ENCODE peak calls at places on chromosomes 2 and 18, in nine cellular contexts. One of them, this sample, is unnamed.

GRCh38 chr2:239249048-239249447 is 151.8 kb downstream of the HDAC4 start:
- DNase-seq in lower leg skin: no peak
- DNase-seq in endothelial cell of umbilical vein: no peak
- DNase-seq in ovary: no peak
- DNase-seq in stomach: no peak
- DNase-seq in K562: no peak
- DNase-seq in esophagus squamous epithelium: no peak
- DNase-seq in sigmoid colon: peak; percentile 66
- DNase-seq in GM12892: no peak
- DNase-seq in this sample: no peak

GRCh38 chr2:40721595-40721994 is 269.7 kb upstream of the SLC8A1 start:
- DNase-seq in lower leg skin: no peak
- DNase-seq in endothelial cell of umbilical vein: no peak
- DNase-seq in ovary: no peak
- DNase-seq in stomach: no peak
- DNase-seq in K562: no peak
- DNase-seq in esophagus squamous epithelium: no peak
- DNase-seq in sigmoid colon: no peak
- DNase-seq in GM12892: no peak
- DNase-seq in this sample: no peak

GRCh38 chr2:162706770-162707169 is 131.8 kb downstream of the KCNH7 start:
- DNase-seq in lower leg skin: no peak
- DNase-seq in endothelial cell of umbilical vein: no peak
- DNase-seq in ovary: no peak
- DNase-seq in stomach: no peak
- DNase-seq in K562: no peak
- DNase-seq in esophagus squamous epithelium: no peak
- DNase-seq in sigmoid colon: no peak
- DNase-seq in GM12892: no peak
- DNase-seq in this sample: no peak

GRCh38 chr2:135798275-135798705 is 38.7 kb downstream of the LCT start:
- DNase-seq in lower leg skin: no peak
- DNase-seq in endothelial cell of umbilical vein: no peak
- DNase-seq in ovary: no peak
- DNase-seq in stomach: no peak
- DNase-seq in K562: no peak
- DNase-seq in esophagus squamous epithelium: no peak
- DNase-seq in sigmoid colon: no peak
- DNase-seq in GM12892: no peak
- DNase-seq in this sample: no peak

GRCh38 chr18:28952339-28952738 is 775.4 kb upstream of the CDH2 start:
- DNase-seq in lower leg skin: no peak
- DNase-seq in endothelial cell of umbilical vein: no peak
- DNase-seq in ovary: no peak
- DNase-seq in stomach: no peak
- DNase-seq in K562: no peak
- DNase-seq in esophagus squamous epithelium: no peak
- DNase-seq in sigmoid colon: no peak
- DNase-seq in GM12892: no peak
- DNase-seq in this sample: no peak

GRCh38 chr2:95309599-95309998 is 12.5 kb downstream of the KCNIP3 start:
- DNase-seq in lower leg skin: no peak
- DNase-seq in endothelial cell of umbilical vein: no peak
- DNase-seq in ovary: no peak
- DNase-seq in stomach: no peak
- DNase-seq in K562: no peak
- DNase-seq in esophagus squamous epithelium: no peak
- DNase-seq in sigmoid colon: no peak
- DNase-seq in GM12892: no peak
- DNase-seq in this sample: no peak

GRCh38 chr2:35783723-35784122 is 571.9 kb upstream of the CRIM1 start:
- DNase-seq in lower leg skin: no peak
- DNase-seq in endothelial cell of umbilical vein: no peak
- DNase-seq in ovary: no peak
- DNase-seq in stomach: no peak
- DNase-seq in K562: no peak
- DNase-seq in esophagus squamous epithelium: no peak
- DNase-seq in sigmoid colon: no peak
- DNase-seq in GM12892: no peak
- DNase-seq in this sample: peak; percentile 12

GRCh38 chr2:7673843-7674242 is 756.6 kb downstream of the RNF144A start:
- DNase-seq in lower leg skin: no peak
- DNase-seq in endothelial cell of umbilical vein: no peak
- DNase-seq in ovary: no peak
- DNase-seq in stomach: no peak
- DNase-seq in K562: no peak
- DNase-seq in esophagus squamous epithelium: no peak
- DNase-seq in sigmoid colon: no peak
- DNase-seq in GM12892: no peak
- DNase-seq in this sample: no peak

GRCh38 chr18:3626927-3627240 is 176.9 kb downstream of the TGIF1 start:
- DNase-seq in lower leg skin: no peak
- DNase-seq in endothelial cell of umbilical vein: no peak
- DNase-seq in ovary: no peak
- DNase-seq in stomach: no peak
- DNase-seq in K562: no peak
- DNase-seq in esophagus squamous epithelium: no peak
- DNase-seq in sigmoid colon: no peak
- DNase-seq in GM12892: no peak
- DNase-seq in this sample: no peak

GRCh38 chr18:3624546-3624817 is 174.5 kb downstream of the TGIF1 start:
- DNase-seq in lower leg skin: no peak
- DNase-seq in endothelial cell of umbilical vein: no peak
- DNase-seq in ovary: no peak
- DNase-seq in stomach: no peak
- DNase-seq in K562: no peak
- DNase-seq in esophagus squamous epithelium: no peak
- DNase-seq in sigmoid colon: no peak
- DNase-seq in GM12892: no peak
- DNase-seq in this sample: no peak

GRCh38 chr18:3624818-3625716 is 175.1 kb downstream of the TGIF1 start:
- DNase-seq in lower leg skin: no peak
- DNase-seq in endothelial cell of umbilical vein: peak; percentile 81
- DNase-seq in ovary: no peak
- DNase-seq in stomach: peak; percentile 43
- DNase-seq in K562: peak; percentile 75
- DNase-seq in esophagus squamous epithelium: no peak
- DNase-seq in sigmoid colon: peak; percentile 72
- DNase-seq in GM12892: no peak
- DNase-seq in this sample: no peak

GRCh38 chr18:3625717-3626091 is 175.7 kb downstream of the TGIF1 start:
- DNase-seq in lower leg skin: no peak
- DNase-seq in endothelial cell of umbilical vein: peak; percentile 40
- DNase-seq in ovary: no peak
- DNase-seq in stomach: no peak
- DNase-seq in K562: no peak
- DNase-seq in esophagus squamous epithelium: no peak
- DNase-seq in sigmoid colon: no peak
- DNase-seq in GM12892: no peak
- DNase-seq in this sample: no peak

GRCh38 chr18:3623769-3624545 is 174.0 kb downstream of the TGIF1 start:
- DNase-seq in lower leg skin: peak; percentile 72
- DNase-seq in endothelial cell of umbilical vein: peak; percentile 84
- DNase-seq in ovary: peak; percentile 67
- DNase-seq in stomach: peak; percentile 73
- DNase-seq in K562: peak; percentile 84
- DNase-seq in esophagus squamous epithelium: no peak
- DNase-seq in sigmoid colon: peak; percentile 86
- DNase-seq in GM12892: no peak
- DNase-seq in this sample: peak; percentile 53
- TF ChIP-seq POLR2A in lower leg skin: no peak
- TF ChIP-seq POLR2A in endothelial cell of umbilical vein: peak; percentile 50
- TF ChIP-seq POLR2A in ovary: no peak
- TF ChIP-seq POLR2A in stomach: no peak
- TF ChIP-seq POLR2A in K562: peak; percentile 92
- TF ChIP-seq POLR2A in esophagus squamous epithelium: peak; percentile 33
- TF ChIP-seq POLR2A in sigmoid colon: no peak
- TF ChIP-seq POLR2A in GM12892: no peak
- TF ChIP-seq POLR2A in this sample: peak; percentile 59

DNA sequence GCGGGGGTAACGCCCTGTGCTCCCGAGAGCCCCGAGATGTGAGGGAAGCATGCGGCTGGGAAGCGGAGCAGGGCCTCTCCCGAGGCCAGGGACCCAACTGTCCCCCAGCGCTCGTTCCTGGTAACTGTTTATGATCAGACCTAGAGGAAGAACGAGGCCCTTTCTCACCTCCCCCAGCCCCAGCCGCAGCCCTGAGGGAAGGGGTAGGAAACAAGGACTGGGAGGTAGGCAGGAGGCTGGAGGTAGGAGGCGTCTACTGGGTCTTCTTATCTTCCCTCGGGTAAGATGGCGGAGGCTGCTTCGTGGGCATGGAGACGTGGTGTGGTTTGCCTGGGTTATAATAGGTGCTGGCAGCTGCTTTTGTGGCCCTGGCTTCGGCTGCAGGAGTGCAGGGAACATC is 335.8 kb downstream of the ZNF521 start:
- DNase-seq in lower leg skin: no peak
- DNase-seq in endothelial cell of umbilical vein: no peak
- DNase-seq in ovary: no peak
- DNase-seq in stomach: no peak
- DNase-seq in K562: no peak
- DNase-seq in esophagus squamous epithelium: no peak
- DNase-seq in sigmoid colon: no peak
- DNase-seq in GM12892: no peak
- DNase-seq in this sample: no peak
- TF ChIP-seq POLR2A in lower leg skin: no peak
- TF ChIP-seq POLR2A in endothelial cell of umbilical vein: no peak
- TF ChIP-seq POLR2A in ovary: no peak
- TF ChIP-seq POLR2A in stomach: no peak
- TF ChIP-seq POLR2A in K562: no peak
- TF ChIP-seq POLR2A in esophagus squamous epithelium: no peak
- TF ChIP-seq POLR2A in sigmoid colon: no peak
- TF ChIP-seq POLR2A in GM12892: no peak
- TF ChIP-seq POLR2A in this sample: no peak

GRCh38 chr2:113219525-113219888 is 45.7 kb downstream of the PSD4 start:
- DNase-seq in lower leg skin: no peak
- DNase-seq in endothelial cell of umbilical vein: no peak
- DNase-seq in ovary: no peak
- DNase-seq in stomach: no peak
- DNase-seq in K562: no peak
- DNase-seq in esophagus squamous epithelium: no peak
- DNase-seq in sigmoid colon: no peak
- DNase-seq in GM12892: no peak
- DNase-seq in this sample: no peak

GRCh38 chr2:113219092-113219441 is 45.3 kb downstream of the PSD4 start:
- DNase-seq in lower leg skin: no peak
- DNase-seq in endothelial cell of umbilical vein: no peak
- DNase-seq in ovary: no peak
- DNase-seq in stomach: no peak
- DNase-seq in K562: no peak
- DNase-seq in esophagus squamous epithelium: no peak
- DNase-seq in sigmoid colon: no peak
- DNase-seq in GM12892: no peak
- DNase-seq in this sample: no peak

GRCh38 chr2:113220970-113221708 is 47.4 kb downstream of the PSD4 start:
- DNase-seq in lower leg skin: no peak
- DNase-seq in endothelial cell of umbilical vein: no peak
- DNase-seq in ovary: no peak
- DNase-seq in stomach: no peak
- DNase-seq in K562: no peak
- DNase-seq in esophagus squamous epithelium: no peak
- DNase-seq in sigmoid colon: no peak
- DNase-seq in GM12892: no peak
- DNase-seq in this sample: no peak

GRCh38 chr2:113218283-113219091 is 44.7 kb downstream of the PSD4 start:
- DNase-seq in lower leg skin: no peak
- DNase-seq in endothelial cell of umbilical vein: no peak
- DNase-seq in ovary: no peak
- DNase-seq in stomach: no peak
- DNase-seq in K562: no peak
- DNase-seq in esophagus squamous epithelium: no peak
- DNase-seq in sigmoid colon: peak; percentile 84
- DNase-seq in GM12892: no peak
- DNase-seq in this sample: peak; percentile 67

DNA sequence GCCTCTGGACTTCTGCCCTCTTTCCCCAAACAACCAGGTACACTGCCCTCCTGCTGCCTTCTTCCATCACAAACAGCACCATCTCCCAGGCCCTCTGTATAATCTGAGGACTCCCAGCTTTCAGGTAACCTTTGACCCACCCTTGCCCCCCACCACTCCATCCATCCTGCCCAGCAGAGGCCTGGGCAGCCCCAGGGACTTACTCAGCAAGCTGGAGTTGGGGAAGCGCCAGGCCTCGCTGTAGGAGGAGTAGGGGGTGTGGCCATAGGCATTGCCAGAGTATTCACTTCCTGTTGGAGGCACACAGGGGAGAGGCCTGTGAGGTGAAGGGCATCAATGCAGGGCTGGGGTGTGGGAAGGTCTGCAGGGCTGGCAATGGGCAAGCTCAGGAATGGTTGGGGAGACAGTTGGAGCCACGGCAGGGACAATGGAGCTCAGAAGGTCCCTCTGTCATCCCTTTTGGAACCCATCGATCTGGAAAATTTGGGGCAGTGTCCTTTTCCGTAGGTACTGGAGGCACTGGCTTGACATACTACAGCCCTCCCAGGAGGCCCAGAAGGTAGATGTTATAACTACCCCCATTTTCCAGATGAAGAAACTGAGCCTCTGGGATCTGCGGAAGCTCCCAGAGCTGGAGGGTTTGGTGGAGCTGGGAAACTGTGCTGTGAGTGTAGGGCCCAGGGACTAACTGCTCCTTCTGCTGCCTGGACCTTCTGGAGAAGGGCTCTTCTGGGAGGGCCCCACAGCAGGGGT is 46.3 kb downstream of the PSD4 start:
- DNase-seq in lower leg skin: peak; percentile 68
- DNase-seq in endothelial cell of umbilical vein: no peak
- DNase-seq in ovary: no peak
- DNase-seq in stomach: peak; percentile 95
- DNase-seq in K562: peak; percentile 46
- DNase-seq in esophagus squamous epithelium: no peak
- DNase-seq in sigmoid colon: peak; percentile 83
- DNase-seq in GM12892: no peak
- DNase-seq in this sample: peak; percentile 47
- TF ChIP-seq POLR2A in lower leg skin: no peak
- TF ChIP-seq POLR2A in endothelial cell of umbilical vein: no peak
- TF ChIP-seq POLR2A in ovary: no peak
- TF ChIP-seq POLR2A in stomach: no peak
- TF ChIP-seq POLR2A in K562: no peak
- TF ChIP-seq POLR2A in esophagus squamous epithelium: no peak
- TF ChIP-seq POLR2A in sigmoid colon: no peak
- TF ChIP-seq POLR2A in GM12892: no peak
- TF ChIP-seq POLR2A in this sample: no peak

DNA sequence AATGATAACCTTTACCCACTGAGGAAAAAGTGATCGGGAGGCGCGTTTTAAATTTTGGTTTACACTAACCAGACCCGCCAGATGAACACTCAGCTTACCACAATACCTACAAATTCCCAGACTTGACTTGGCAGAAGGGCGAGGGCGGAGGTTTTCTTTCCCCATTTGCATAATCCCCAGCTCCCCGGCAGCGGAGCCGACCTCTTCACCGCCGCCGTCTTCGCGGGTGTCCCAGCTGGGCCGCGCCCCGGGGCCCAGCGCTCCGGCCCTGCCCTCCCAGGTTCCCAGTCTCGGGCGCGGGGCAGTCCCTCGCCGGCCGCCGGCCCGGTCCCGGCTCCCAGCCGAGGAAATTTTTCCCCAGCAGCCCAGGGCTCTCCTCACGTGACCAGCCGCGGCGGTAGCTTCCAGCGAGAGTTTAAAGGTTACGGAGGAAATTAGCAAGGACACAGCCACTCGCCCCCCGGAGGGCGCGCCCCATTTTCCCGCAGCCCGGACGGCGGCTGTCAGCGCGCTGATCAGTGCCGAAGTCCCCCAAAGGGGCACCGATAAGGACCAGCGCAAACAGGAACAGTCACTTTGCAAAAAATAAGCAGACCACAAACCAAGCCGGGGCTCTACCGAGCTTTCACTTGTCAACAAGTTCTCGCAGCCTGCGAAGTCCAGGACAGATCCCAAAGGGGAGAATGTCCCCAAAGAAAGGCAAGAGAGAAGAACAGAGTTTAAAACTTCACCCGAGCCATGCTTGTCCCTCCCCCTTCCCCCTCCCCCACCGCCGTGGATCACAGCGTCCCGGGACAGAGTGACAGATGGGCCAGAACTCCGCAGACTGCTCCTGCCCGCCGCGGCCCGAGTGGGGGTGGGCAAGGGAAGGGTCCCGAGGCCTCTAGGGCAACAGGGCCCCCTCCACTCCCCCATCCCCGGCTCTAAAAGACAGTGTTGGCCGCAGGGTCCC is 1.3 kb upstream of the PRKCE start:
- DNase-seq in lower leg skin: peak; percentile 80
- DNase-seq in endothelial cell of umbilical vein: peak; percentile 68
- DNase-seq in ovary: peak; percentile 83
- DNase-seq in stomach: peak; percentile 82
- DNase-seq in K562: peak; percentile 46
- DNase-seq in esophagus squamous epithelium: peak; percentile 24
- DNase-seq in sigmoid colon: peak; percentile 92
- DNase-seq in GM12892: peak; percentile 34
- DNase-seq in this sample: peak; percentile 80
- TF ChIP-seq POLR2A in lower leg skin: no peak
- TF ChIP-seq POLR2A in endothelial cell of umbilical vein: no peak
- TF ChIP-seq POLR2A in ovary: no peak
- TF ChIP-seq POLR2A in stomach: no peak
- TF ChIP-seq POLR2A in K562: no peak
- TF ChIP-seq POLR2A in esophagus squamous epithelium: peak; percentile 48
- TF ChIP-seq POLR2A in sigmoid colon: peak; percentile 24
- TF ChIP-seq POLR2A in GM12892: no peak
- TF ChIP-seq POLR2A in this sample: peak; percentile 73

This sample was measured in body of pancreas.